ENCODE peak calls at places on chromosome 5, in six cellular contexts. Q is substantia nigra; E is naive thymus-derived CD8-positive, alpha-beta T cell; Y is T-helper 17 cell; V is NB4; M is stimulated activated naive B cell treated with anti-CD40 and anti-IgM and Interleukin-4, amounts not matched to agents 10 μg/mL and 1 μg/mL and 100 μg/mL, for 72 hours. P is an unnamed sample.

GRCh38 chr5:90015584-90016018 is 394.0 kb downstream of the CETN3 start:
- DNase-seq in Q (no peak), E (no peak), Y (no peak), V (no peak), M (no peak), P (peak)

GRCh38 chr5:71969464-71969863 is 137.8 kb upstream of the MAP1B start:
- DNase-seq in Q (no peak), E (no peak), Y (no peak), V (no peak), M (no peak), P (no peak)

GRCh38 chr5:127723571-127723970 is 20.4 kb downstream of the CCDC192 start:
- DNase-seq in Q (no peak), E (no peak), Y (no peak), V (peak), M (no peak), P (no peak)

GRCh38 chr5:178371362-178372090 is 138.9 kb upstream of the PHYKPL start:
- DNase-seq in Q (no peak), E (no peak), Y (no peak), V (no peak), M (no peak), P (no peak)

GRCh38 chr5:123454236-123454911 is 31.2 kb upstream of the CEP120 start:
- DNase-seq in Q (no peak), E (no peak), Y (no peak), V (peak), M (no peak), P (no peak)

GRCh38 chr5:96590796-96591195 is 71.4 kb upstream of the CAST start:
- DNase-seq in Q (no peak), E (no peak), Y (no peak), V (no peak), M (no peak), P (no peak)

GRCh38 chr5:149886697-149887470 is 57.7 kb downstream of the PDE6A start:
- DNase-seq in Q (no peak), E (no peak), Y (no peak), V (no peak), M (no peak), P (no peak)

GRCh38 chr5:684771-685216 is 8.4 kb downstream of the TPPP start:
- DNase-seq in Q (no peak), E (no peak), Y (no peak), V (peak), M (no peak), P (no peak)

GRCh38 chr5:157552650-157553049 is 22.9 kb downstream of the ADAM19 start:
- DNase-seq in Q (no peak), E (no peak), Y (no peak), V (no peak), M (no peak), P (no peak)

GRCh38 chr5:50302815-50303490 is 138.1 kb downstream of the EMB start:
- DNase-seq in Q (no peak), E (no peak), Y (no peak), V (no peak), M (no peak), P (no peak)

GRCh38 chr5:137300411-137301240 is 198.5 kb downstream of the SPOCK1 start:
- DNase-seq in Q (no peak), E (no peak), Y (no peak), V (no peak), M (no peak), P (no peak)